ENCODE peak calls at places on chromosomes 4 and X, in four cellular contexts. One of them, this sample, is unnamed.

GRCh38 chr4:186097386-186097785 is 7.1 kb upstream of the FAM149A start:
- DNase-seq in body of pancreas: no peak
- DNase-seq in K562: no peak
- DNase-seq in sigmoid colon: no peak
- DNase-seq in this sample: no peak

GRCh38 chr4:158015241-158015640 is 157.6 kb downstream of the GASK1B start:
- DNase-seq in body of pancreas: no peak
- DNase-seq in K562: no peak
- DNase-seq in sigmoid colon: no peak
- DNase-seq in this sample: peak

GRCh38 chrX:49066278-49066677 is 7.5 kb downstream of the CCDC120 start:
- DNase-seq in body of pancreas: no peak
- DNase-seq in K562: no peak
- DNase-seq in sigmoid colon: no peak
- DNase-seq in this sample: no peak

GRCh38 chr4:52862605-52863236 is 604 bp downstream of the RASL11B start:
- DNase-seq in body of pancreas: no peak
- DNase-seq in K562: no peak
- DNase-seq in sigmoid colon: no peak
- DNase-seq in this sample: no peak

GRCh38 chr4:163492951-163493504 is 1.5 kb upstream of the TMA16 start:
- DNase-seq in body of pancreas: no peak
- DNase-seq in K562: no peak
- DNase-seq in sigmoid colon: no peak
- DNase-seq in this sample: peak

GRCh38 chr4:140003851-140004579 is 150.0 kb downstream of the MAML3 start:
- DNase-seq in body of pancreas: no peak
- DNase-seq in K562: no peak
- DNase-seq in sigmoid colon: no peak
- DNase-seq in this sample: no peak

GRCh38 chr4:101019941-101020401 is 327.4 kb downstream of the PPP3CA start:
- DNase-seq in body of pancreas: no peak
- DNase-seq in K562: no peak
- DNase-seq in sigmoid colon: no peak
- DNase-seq in this sample: no peak

GRCh38 chrX:926991-927390 is 285.5 kb downstream of the CRLF2 start:
- DNase-seq in body of pancreas: no peak
- DNase-seq in K562: no peak
- DNase-seq in sigmoid colon: no peak
- DNase-seq in this sample: no peak

GRCh38 chr4:8199594-8200301 is 658 bp downstream of the SH3TC1 start:
- DNase-seq in body of pancreas: peak
- DNase-seq in K562: no peak
- DNase-seq in sigmoid colon: no peak
- DNase-seq in this sample: no peak

GRCh38 chr4:41006141-41006540 is 208.2 kb downstream of the APBB2 start:
- DNase-seq in body of pancreas: no peak
- DNase-seq in K562: no peak
- DNase-seq in sigmoid colon: no peak
- DNase-seq in this sample: no peak

GRCh38 chrX:107025538-107025937 is 25.5 kb upstream of the MORC4 start:
- DNase-seq in body of pancreas: no peak
- DNase-seq in K562: peak
- DNase-seq in sigmoid colon: no peak
- DNase-seq in this sample: peak

GRCh38 chrX:13239272-13239671 is 80.6 kb downstream of the ATXN3L start:
- DNase-seq in body of pancreas: no peak
- DNase-seq in K562: no peak
- DNase-seq in sigmoid colon: no peak
- DNase-seq in this sample: no peak

GRCh38 chr4:13919021-13919441 is 291.5 kb upstream of the BOD1L1 start:
- DNase-seq in body of pancreas: no peak
- DNase-seq in K562: no peak
- DNase-seq in sigmoid colon: peak
- DNase-seq in this sample: no peak

GRCh38 chr4:8741513-8742226 is 130.0 kb downstream of the HMX1 start:
- DNase-seq in body of pancreas: peak
- DNase-seq in K562: no peak
- DNase-seq in sigmoid colon: peak
- DNase-seq in this sample: no peak

GRCh38 chrX:46574337-46574940 is 874 bp downstream of the CHST7 start:
- DNase-seq in body of pancreas: no peak
- DNase-seq in K562: no peak
- DNase-seq in sigmoid colon: no peak
- DNase-seq in this sample: peak

GRCh38 chr4:98929341-98930267 is 671 bp upstream of the EIF4E start:
- DNase-seq in body of pancreas: peak
- DNase-seq in K562: peak
- DNase-seq in sigmoid colon: peak
- DNase-seq in this sample: peak
- TF ChIP-seq POLR2A in body of pancreas: peak
- TF ChIP-seq POLR2A in K562: peak
- TF ChIP-seq POLR2A in sigmoid colon: peak
- TF ChIP-seq POLR2A in this sample: peak

GRCh38 chrX:11704725-11705495 is 39.2 kb upstream of the ARHGAP6 start:
- DNase-seq in body of pancreas: no peak
- DNase-seq in K562: no peak
- DNase-seq in sigmoid colon: no peak
- DNase-seq in this sample: no peak

GRCh38 chrX:11698747-11699146 is 33.0 kb upstream of the ARHGAP6 start:
- DNase-seq in body of pancreas: no peak
- DNase-seq in K562: no peak
- DNase-seq in sigmoid colon: no peak
- DNase-seq in this sample: no peak

GRCh38 chrX:11702420-11702819 is 36.7 kb upstream of the ARHGAP6 start:
- DNase-seq in body of pancreas: no peak
- DNase-seq in K562: no peak
- DNase-seq in sigmoid colon: no peak
- DNase-seq in this sample: no peak

GRCh38 chrX:11703855-11704254 is 38.1 kb upstream of the ARHGAP6 start:
- DNase-seq in body of pancreas: no peak
- DNase-seq in K562: no peak
- DNase-seq in sigmoid colon: no peak
- DNase-seq in this sample: no peak

DNA sequence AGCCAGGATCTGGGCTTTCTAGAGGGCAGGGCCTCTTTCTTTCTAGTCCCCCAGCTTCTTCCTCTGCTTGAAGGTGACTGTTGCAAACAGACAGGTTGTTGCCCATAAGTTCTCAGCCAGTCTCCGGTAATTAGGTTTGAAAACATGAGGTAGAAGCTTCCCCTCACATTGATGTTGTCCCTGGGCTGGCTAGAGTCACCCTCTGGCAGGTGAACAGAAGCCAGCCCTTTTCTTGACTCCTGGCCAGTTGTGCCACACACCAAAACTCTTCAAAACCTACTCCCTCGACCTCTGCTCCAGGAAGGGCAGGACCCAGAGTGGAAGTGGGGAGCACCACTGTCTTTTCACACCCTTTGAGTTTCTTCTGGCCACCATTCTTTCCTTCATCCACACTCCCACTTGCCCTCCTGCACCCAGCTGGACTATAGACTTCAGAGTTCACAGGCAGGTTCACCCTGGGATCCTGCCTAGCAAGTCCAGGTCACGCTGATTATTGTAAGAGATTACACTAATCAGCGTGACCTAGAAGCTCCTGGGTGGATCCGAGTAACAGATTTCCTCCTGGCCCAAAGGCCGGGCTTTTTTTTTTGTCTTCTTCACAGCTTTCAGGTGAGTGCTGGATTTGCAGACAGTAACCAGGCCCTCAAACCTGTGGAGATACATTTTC is 37.4 kb upstream of the ARHGAP6 start:
- DNase-seq in body of pancreas: no peak
- DNase-seq in K562: no peak
- DNase-seq in sigmoid colon: no peak
- DNase-seq in this sample: no peak
- TF ChIP-seq POLR2A in body of pancreas: no peak
- TF ChIP-seq POLR2A in K562: no peak
- TF ChIP-seq POLR2A in sigmoid colon: no peak
- TF ChIP-seq POLR2A in this sample: no peak

GRCh38 chr4:15469402-15470148 is at the start of gene CC2D2A:
- DNase-seq in body of pancreas: peak
- DNase-seq in K562: no peak
- DNase-seq in sigmoid colon: no peak
- DNase-seq in this sample: no peak

GRCh38 chr4:15470149-15470520 is 453 bp downstream of the CC2D2A start:
- DNase-seq in body of pancreas: no peak
- DNase-seq in K562: no peak
- DNase-seq in sigmoid colon: no peak
- DNase-seq in this sample: no peak

GRCh38 chr4:15466596-15466995 is 3.1 kb upstream of the CC2D2A start:
- DNase-seq in body of pancreas: no peak
- DNase-seq in K562: no peak
- DNase-seq in sigmoid colon: no peak
- DNase-seq in this sample: no peak
- TF ChIP-seq POLR2A in body of pancreas: no peak
- TF ChIP-seq POLR2A in K562: no peak
- TF ChIP-seq POLR2A in sigmoid colon: no peak
- TF ChIP-seq POLR2A in this sample: no peak

GRCh38 chr4:931194-931959 is 739 bp downstream of the GAK start:
- DNase-seq in body of pancreas: peak
- DNase-seq in K562: peak
- DNase-seq in sigmoid colon: no peak
- DNase-seq in this sample: peak
- TF ChIP-seq POLR2A in body of pancreas: no peak
- TF ChIP-seq POLR2A in K562: no peak
- TF ChIP-seq POLR2A in sigmoid colon: no peak
- TF ChIP-seq POLR2A in this sample: no peak

DNA sequence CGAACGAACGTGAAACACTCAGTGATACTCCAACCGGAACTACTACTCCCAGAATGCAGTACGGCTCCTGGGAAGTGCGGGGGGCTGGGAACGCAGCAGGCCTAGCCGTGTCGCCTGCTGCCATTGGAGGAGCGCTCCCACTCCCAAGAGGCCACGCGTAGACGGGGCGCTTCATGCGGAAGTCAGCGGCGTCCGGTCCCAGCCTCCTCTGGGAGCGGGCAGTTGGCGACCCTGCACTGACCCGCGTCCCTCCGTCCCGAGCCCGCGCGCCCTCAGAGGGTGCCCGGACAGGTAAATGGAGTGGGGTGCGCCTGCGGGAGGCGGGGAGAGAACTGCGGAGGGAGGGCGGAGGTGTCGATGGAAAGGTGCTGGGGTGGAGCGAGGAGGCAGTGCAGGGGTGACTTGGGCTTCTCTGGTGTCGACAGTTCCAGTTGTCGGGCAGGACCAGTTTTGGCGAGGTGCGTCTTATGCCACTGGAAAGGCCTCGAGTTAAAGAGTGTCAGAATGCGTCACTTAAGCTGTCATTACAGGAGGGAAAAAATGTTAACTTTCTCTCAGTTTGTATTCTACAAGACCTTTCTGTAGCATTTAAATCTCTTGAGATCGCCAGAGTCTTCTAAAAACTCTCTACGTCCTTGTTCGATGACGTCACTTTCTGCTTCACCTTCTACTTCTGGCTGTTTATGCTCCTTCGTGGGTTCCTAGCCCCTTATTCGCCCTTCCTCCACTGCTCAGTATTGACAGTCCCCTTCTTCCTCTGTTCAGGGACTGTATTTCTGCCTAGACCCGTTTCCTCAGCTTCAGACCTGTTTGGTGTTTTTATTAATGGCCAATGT is at the start of gene VAMP7:
- DNase-seq in body of pancreas: peak
- DNase-seq in K562: peak
- DNase-seq in sigmoid colon: peak
- DNase-seq in this sample: peak
- TF ChIP-seq POLR2A in body of pancreas: peak
- TF ChIP-seq POLR2A in K562: peak
- TF ChIP-seq POLR2A in sigmoid colon: peak
- TF ChIP-seq POLR2A in this sample: peak

GRCh38 chrX:29555465-29556091 is 659.8 kb upstream of the MAGEB2 start:
- DNase-seq in body of pancreas: no peak
- DNase-seq in K562: no peak
- DNase-seq in sigmoid colon: no peak
- DNase-seq in this sample: no peak
- TF ChIP-seq POLR2A in body of pancreas: no peak
- TF ChIP-seq POLR2A in K562: no peak
- TF ChIP-seq POLR2A in sigmoid colon: no peak
- TF ChIP-seq POLR2A in this sample: no peak

GRCh38 chr4:145179201-145179860 is 1.1 kb downstream of the OTUD4 start:
- DNase-seq in body of pancreas: peak
- DNase-seq in K562: peak
- DNase-seq in sigmoid colon: peak
- DNase-seq in this sample: peak
- TF ChIP-seq POLR2A in body of pancreas: peak
- TF ChIP-seq POLR2A in K562: peak
- TF ChIP-seq POLR2A in sigmoid colon: no peak
- TF ChIP-seq POLR2A in this sample: peak

This sample was measured in erythroblast.